ENCODE peak calls at places on chromosomes 13 and 19, in six cellular contexts. Q is left cardiac atrium; M is MCF 10A; X is Kasumi-1; K is NCI-H2029; W is CD4-positive, CD25-positive, alpha-beta regulatory T cell. V is an unnamed sample.
A peak's percentile ranks its signal among the peaks of the same experiment; 100 is the strongest.

GRCh38 chr13:67238277-67238859 is 8.2 kb upstream of the PCDH9 start:
- DNase-seq in Q (no peak), M (peak; percentile 46), W (peak; percentile 35), X (peak; percentile 58), K (no peak), V (peak; percentile 35)

GRCh38 chr13:84255226-84255625 is 373.0 kb upstream of the SLITRK1 start:
- DNase-seq in K (no peak), W (no peak), Q (no peak), M (no peak), X (no peak), V (no peak)

GRCh38 chr13:21606251-21606650 is 2.3 kb upstream of the MICU2 start:
- DNase-seq in Q (no peak), K (no peak), M (no peak), W (no peak), X (no peak), V (no peak)

GRCh38 chr19:5644051-5644450 is 21.2 kb downstream of the SAFB start:
- DNase-seq in M (no peak), X (no peak), W (no peak), K (no peak), Q (no peak), V (no peak)

GRCh38 chr19:10899171-10899653 is 27.9 kb downstream of the CARM1 start:
- DNase-seq in W (no peak), Q (no peak), K (peak; percentile 81), M (peak; percentile 85), X (no peak), V (no peak)

GRCh38 chr13:48595330-48596127 is 58.2 kb upstream of the CYSLTR2 start:
- DNase-seq in Q (peak; percentile 69), K (no peak), M (peak; percentile 70), W (peak; percentile 79), X (peak; percentile 88), V (peak; percentile 59)

GRCh38 chr13:41034862-41035261 is 15.7 kb upstream of the ELF1 start:
- DNase-seq in Q (no peak), K (peak; percentile 25), X (no peak), W (no peak), M (no peak), V (peak; percentile 2)

GRCh38 chr19:23762884-23763711 is 4.4 kb upstream of the ZNF681 start:
- DNase-seq in Q (peak; percentile 88), K (peak; percentile 81), W (peak; percentile 78), M (peak; percentile 10), X (no peak), V (no peak)

GRCh38 chr13:93614776-93615175 is 388.2 kb downstream of the GPC6 start:
- DNase-seq in Q (no peak), X (no peak), M (no peak), K (no peak), W (no peak), V (no peak)

GRCh38 chr13:80348308-80348707 is 7.4 kb upstream of the SPRY2 start:
- DNase-seq in X (no peak), Q (no peak), W (no peak), K (no peak), M (no peak), V (no peak)

GRCh38 chr13:74755065-74755464 is 620.9 kb upstream of the KLF12 start:
- DNase-seq in K (no peak), Q (no peak), X (no peak), M (no peak), W (no peak), V (no peak)

GRCh38 chr13:29875646-29876045 is 25.2 kb upstream of the UBL3 start:
- DNase-seq in X (no peak), M (no peak), Q (no peak), W (no peak), K (no peak), V (no peak)

GRCh38 chr13:79306650-79307049 is 99.4 kb downstream of the RBM26 start:
- DNase-seq in Q (no peak), M (no peak), W (no peak), X (no peak), K (no peak), V (no peak)

GRCh38 chr13:104006625-104007061 is 940.4 kb upstream of the SLC10A2 start:
- DNase-seq in W (no peak), Q (no peak), M (no peak), K (no peak), X (no peak), V (no peak)

GRCh38 chr13:93180376-93180966 is 46.1 kb upstream of the GPC6 start:
- DNase-seq in M (no peak), Q (no peak), X (no peak), W (no peak), K (no peak), V (peak; percentile 17)

GRCh38 chr13:98527526-98527925 is 49.4 kb downstream of the STK24 start:
- DNase-seq in W (no peak), K (no peak), M (no peak), X (no peak), Q (no peak), V (no peak)

GRCh38 chr13:112106467-112107141 is 39.7 kb downstream of the SOX1 start:
- DNase-seq in K (no peak), W (no peak), M (no peak), Q (no peak), X (no peak), V (no peak)

GRCh38 chr13:112910616-112911280 is 58.3 kb upstream of the MCF2L start:
- DNase-seq in W (no peak), K (no peak), Q (no peak), M (no peak), X (no peak), V (no peak)

GRCh38 chr13:103835052-103835451 is 768.8 kb upstream of the SLC10A2 start:
- DNase-seq in K (no peak), M (no peak), Q (no peak), W (no peak), X (no peak), V (no peak)

GRCh38 chr13:73717632-73718031 is 416.6 kb downstream of the KLF12 start:
- DNase-seq in K (no peak), Q (no peak), W (no peak), X (peak; percentile 4), M (no peak), V (no peak)

GRCh38 chr19:50835103-50835784 is 1.9 kb upstream of the KLK15 start:
- DNase-seq in K (no peak), Q (no peak), W (no peak), X (no peak), M (peak; percentile 15), V (no peak)

GRCh38 chr19:40612831-40613668 is 11.9 kb downstream of the LTBP4 start:
- DNase-seq in X (peak; percentile 33), K (peak; percentile 63), W (peak; percentile 70), M (no peak), Q (peak; percentile 78), V (peak; percentile 59)

GRCh38 chr19:6590458-6591319 is at the start of gene CD70:
- DNase-seq in K (no peak), Q (no peak), W (peak; percentile 77), M (peak; percentile 63), X (no peak), V (peak; percentile 74)

GRCh38 chr13:107276936-107277335 is 709.0 kb upstream of the ARGLU1 start:
- DNase-seq in M (no peak), W (no peak), K (no peak), X (no peak), Q (no peak), V (no peak)

GRCh38 chr19:40599331-40600085 is 1.7 kb upstream of the LTBP4 start:
- DNase-seq in W (no peak), Q (no peak), K (no peak), M (no peak), X (peak; percentile 9), V (peak; percentile 62)

GRCh38 chr13:95137096-95137495 is 164.2 kb downstream of the ABCC4 start:
- DNase-seq in W (peak; percentile 25), Q (no peak), K (no peak), X (peak; percentile 78), M (no peak), V (no peak)

GRCh38 chr19:12952488-12953455 is 4.3 kb downstream of the GADD45GIP1 start:
- DNase-seq in K (no peak), W (no peak), X (no peak), M (peak; percentile 59), Q (peak; percentile 64), V (no peak)

GRCh38 chr19:3335431-3336350 is 30.7 kb upstream of the NFIC start:
- DNase-seq in W (no peak), M (peak; percentile 74), K (no peak), Q (peak; percentile 77), X (no peak), V (no peak)

GRCh38 chr13:58994778-58995177 is 1169.0 kb downstream of the DIAPH3 start:
- DNase-seq in W (no peak), M (no peak), X (peak; percentile 51), K (no peak), Q (no peak), V (no peak)

GRCh38 chr19:2044709-2045500 is 6.1 kb downstream of the MKNK2 start:
- DNase-seq in M (no peak), K (no peak), Q (no peak), X (no peak), W (no peak), V (no peak)

V was measured in HAP-1.